ENCODE peak calls at places on chromosomes 11 and 22, in nine cellular contexts. V is lower lobe of right lung; J is fibroblast of lung; E is NT2/D1; R is uterus; C is Panc1; I is ovary; K is CD8-positive, alpha-beta memory T cell; M is neuronal stem cell. B is an unnamed sample.

GRCh38 chr11:3166268-3167142 is 1.4 kb upstream of the OSBPL5 start:
- DNase-seq in V (no peak), K (no peak), M (no peak), C (no peak), R (no peak), J (no peak), E (no peak), I (peak; percentile 28), B (no peak)

GRCh38 chr11:113376156-113376555 is 11.4 kb upstream of the ANKK1 start:
- DNase-seq in M (no peak), V (no peak), I (no peak), R (no peak), C (no peak), K (no peak), E (no peak), J (peak; percentile 21), B (no peak)

GRCh38 chr22:27857441-27857840 is 55.9 kb upstream of the MN1 start:
- DNase-seq in E (no peak), M (no peak), V (no peak), I (no peak), C (no peak), K (no peak), J (peak; percentile 34), R (no peak), B (peak; percentile 60)

GRCh38 chr22:43407591-43407990 is 4.2 kb upstream of the MPPED1 start:
- DNase-seq in J (no peak), V (peak; percentile 29), K (no peak), M (no peak), R (no peak), E (no peak), I (no peak), C (no peak), B (no peak)

GRCh38 chr11:133072366-133072765 is 459.9 kb downstream of the OPCML start:
- DNase-seq in R (no peak), M (no peak), V (no peak), K (no peak), E (no peak), C (no peak), J (no peak), I (no peak), B (no peak)

GRCh38 chr11:100536979-100537378 is 150.1 kb upstream of the ARHGAP42 start:
- DNase-seq in V (no peak), M (no peak), J (no peak), I (no peak), R (no peak), E (no peak), K (no peak), C (no peak), B (no peak)

GRCh38 chr11:94851864-94852581 is 83.9 kb downstream of the AMOTL1 start:
- DNase-seq in R (no peak), J (no peak), K (no peak), I (no peak), C (no peak), E (no peak), V (no peak), M (no peak), B (no peak)

GRCh38 chr11:20038364-20038893 is 121.8 kb downstream of the DBX1 start:
- DNase-seq in I (no peak), J (no peak), E (no peak), M (no peak), V (no peak), R (no peak), C (no peak), K (no peak), B (no peak)

GRCh38 chr22:41976961-41977566 is 7.8 kb downstream of the SEPTIN3 start:
- DNase-seq in K (no peak), I (no peak), V (no peak), R (no peak), E (no peak), C (no peak), M (no peak), J (no peak), B (no peak)

GRCh38 chr22:26079009-26079408 is 90.3 kb upstream of the SEZ6L start:
- DNase-seq in I (no peak), V (no peak), J (no peak), C (no peak), K (no peak), E (no peak), R (no peak), M (peak; percentile 36), B (no peak)

GRCh38 chr22:25177895-25178294 is 21.8 kb upstream of the CRYBB3 start:
- DNase-seq in I (no peak), V (no peak), R (no peak), J (no peak), C (no peak), K (no peak), M (no peak), E (no peak), B (no peak)

GRCh38 chr22:44365196-44365802 is 52.5 kb upstream of the SHISAL1 start:
- DNase-seq in K (no peak), J (no peak), I (peak; percentile 18), C (no peak), R (peak; percentile 12), E (no peak), M (no peak), V (peak; percentile 24), B (no peak)

GRCh38 chr11:117892651-117893050 is 16.2 kb upstream of the FXYD6 start:
- DNase-seq in K (no peak), I (no peak), V (no peak), C (no peak), E (no peak), M (no peak), R (no peak), J (no peak), B (no peak)

GRCh38 chr11:20050551-20051333 is 109.5 kb downstream of the DBX1 start:
- DNase-seq in I (no peak), K (no peak), E (no peak), M (no peak), J (no peak), V (no peak), C (no peak), R (no peak), B (no peak)

GRCh38 chr11:3642071-3642951 is 519 bp upstream of the ART5 start:
- DNase-seq in R (peak; percentile 83), J (peak; percentile 63), I (peak; percentile 89), E (peak; percentile 90), C (no peak), K (peak; percentile 52), M (peak; percentile 92), V (peak; percentile 88), B (peak; percentile 75)

GRCh38 chr11:8342821-8343681 is 79.4 kb upstream of the LMO1 start:
- DNase-seq in I (no peak), M (no peak), V (no peak), K (no peak), C (no peak), J (no peak), R (no peak), E (no peak), B (no peak)

GRCh38 chr11:33910261-33910959 is 18.5 kb upstream of the LMO2 start:
- DNase-seq in E (no peak), R (peak; percentile 27), K (no peak), V (no peak), I (no peak), J (peak; percentile 17), M (no peak), C (no peak), B (peak; percentile 32)

GRCh38 chr11:33910960-33911339 is 19.1 kb upstream of the LMO2 start:
- DNase-seq in I (no peak), E (no peak), K (no peak), R (no peak), M (no peak), V (no peak), C (no peak), J (no peak), B (no peak)

GRCh38 chr11:33915521-33915920 is 23.6 kb upstream of the LMO2 start:
- DNase-seq in J (no peak), E (no peak), I (no peak), R (no peak), M (no peak), K (no peak), C (no peak), V (no peak), B (no peak)

GRCh38 chr11:33913991-33914390 is 22.1 kb upstream of the LMO2 start:
- DNase-seq in K (no peak), V (no peak), C (no peak), M (no peak), J (no peak), I (no peak), R (no peak), E (no peak), B (no peak)

GRCh38 chr11:33912405-33913361 is 20.8 kb upstream of the LMO2 start:
- DNase-seq in C (no peak), M (peak; percentile 47), I (no peak), E (no peak), V (no peak), R (no peak), J (peak; percentile 87), K (no peak), B (peak; percentile 33)
- H3K4me3 ChIP-seq in C (no peak overlapping the region), M (no peak overlapping the region), I (no peak overlapping the region), E (no peak overlapping the region), V (no peak overlapping the region), R (no peak overlapping the region), J (no peak overlapping the region), K (no peak overlapping the region), B (no peak overlapping the region)

GRCh38 chr22:47298017-47298820 is 535.8 kb downstream of the TBC1D22A start:
- DNase-seq in M (no peak), I (no peak), E (no peak), C (no peak), V (no peak), J (peak; percentile 43), K (no peak), R (no peak), B (no peak)
- H3K9me3 ChIP-seq in M (no peaks in the 10 kb centered on the region), I (no peaks in the 10 kb centered on the region), E (no peaks in the 10 kb centered on the region), C (no peaks in the 10 kb centered on the region), V (no peaks in the 10 kb centered on the region), J (no peaks in the 10 kb centered on the region), K (no peaks in the 10 kb centered on the region), R (no peaks in the 10 kb centered on the region), B (no peaks in the 10 kb centered on the region)

DNA sequence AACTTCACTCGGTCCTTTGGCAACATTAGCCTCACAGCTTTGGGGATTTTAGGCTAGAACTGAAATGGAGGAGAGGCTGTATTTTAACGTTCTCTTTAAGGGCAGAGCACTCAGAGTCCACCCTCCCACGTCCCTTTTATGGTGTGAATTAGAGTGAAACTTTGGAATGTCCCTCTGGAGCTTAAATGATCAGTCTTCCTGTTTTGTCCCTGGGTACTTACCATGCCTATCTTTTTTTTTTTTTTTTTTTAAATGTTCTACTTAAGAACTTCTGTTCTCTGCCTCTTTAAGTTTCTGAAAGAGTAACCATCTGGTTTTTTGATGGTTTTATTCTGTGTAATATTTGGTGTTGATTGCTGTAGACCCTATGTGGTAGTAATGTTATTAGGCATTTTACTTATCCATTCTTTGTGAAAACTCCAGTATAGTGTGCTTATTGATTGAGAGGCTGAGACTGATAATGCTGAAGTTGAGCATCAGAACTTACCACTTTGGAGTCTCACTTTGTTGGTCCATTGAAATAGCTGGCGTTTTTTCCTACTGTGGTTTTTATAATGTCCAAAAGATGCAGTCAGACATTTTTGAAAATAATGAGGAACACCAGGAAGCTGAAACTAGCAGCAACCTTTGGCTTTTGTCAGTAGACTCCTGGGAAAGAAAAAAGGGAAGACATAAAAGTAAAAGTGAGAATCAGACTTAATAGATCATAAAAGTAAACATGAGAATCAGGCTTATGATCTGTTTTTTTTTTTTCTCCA is 11.6 kb downstream of the UVRAG start:
- DNase-seq in C (no peak), M (no peak), E (no peak), J (no peak), I (no peak), K (no peak), R (no peak), V (no peak), B (no peak)
- H3K4me3 ChIP-seq in C (no peak overlapping the region), M (no peak overlapping the region), E (no peak overlapping the region), J (no peak overlapping the region), I (no peak overlapping the region), K (no peak overlapping the region), R (peak overlapping the region; percentile 2), V (no peak overlapping the region), B (no peak overlapping the region)

GRCh38 chr22:49697047-49697446 is 130.6 kb downstream of the BRD1 start:
- DNase-seq in K (no peak), E (no peak), I (no peak), R (no peak), M (no peak), V (no peak), J (no peak), C (no peak), B (no peak)
- H3K9me3 ChIP-seq in K (peaks cover 2% of the 10 kb centered on the region), E (peaks cover 26% of the 10 kb centered on the region), I (peaks cover 5% of the 10 kb centered on the region), R (no peaks in the 10 kb centered on the region), M (no peaks in the 10 kb centered on the region), V (peaks cover 14% of the 10 kb centered on the region), J (no peaks in the 10 kb centered on the region), C (no peaks in the 10 kb centered on the region), B (peaks cover 6% of the 10 kb centered on the region)

B was measured in MG63.